ENCODE peak calls at places on chromosomes 4 and X, in six cellular contexts. Q is right lobe of liver; H is activated CD4-positive, alpha-beta T cell treated with anti-CD3 and anti-CD28 coated beads, Interleukin-2, amount 10 ng/mL, durations not matched to agents 7 days and 5 days; G is hypothalamus; O is stomach; A is HFFc6. K is an unnamed sample.

GRCh38 chr4:15024386-15024785 is 22.1 kb downstream of the CPEB2 start:
- DNase-seq in G (no peak), O (no peak), A (no peak), H (no peak), Q (no peak), K (no peak)

GRCh38 chrX:24325231-24325630 is 11.4 kb upstream of the SUPT20HL2 start:
- DNase-seq in G (no peak), Q (no peak), A (no peak), H (no peak), O (no peak), K (no peak)

GRCh38 chr4:101417046-101417445 is 69.7 kb upstream of the PPP3CA start:
- DNase-seq in H (no peak), G (no peak), A (no peak), Q (no peak), O (no peak), K (no peak)

GRCh38 chrX:46665232-46666162 is 91.9 kb downstream of the CHST7 start:
- DNase-seq in H (no peak), Q (no peak), A (no peak), O (no peak), G (no peak), K (peak)

GRCh38 chr4:104860227-104861123 is 286.2 kb upstream of the TET2 start:
- DNase-seq in O (peak), Q (peak), G (no peak), A (peak), H (peak), K (peak)

GRCh38 chr4:56410247-56410646 is 23.0 kb upstream of the AASDH start:
- DNase-seq in Q (peak), A (peak), G (no peak), H (no peak), O (peak), K (peak)

GRCh38 chr4:24559032-24559821 is 25.1 kb downstream of the DHX15 start:
- DNase-seq in A (peak), G (no peak), Q (no peak), O (no peak), H (no peak), K (peak)

GRCh38 chr4:76342803-76343202 is 36.3 kb downstream of the STBD1 start:
- DNase-seq in O (no peak), G (no peak), H (no peak), A (no peak), Q (no peak), K (no peak)

GRCh38 chr4:159828687-159829086 is 725.8 kb downstream of the RAPGEF2 start:
- DNase-seq in A (no peak), G (no peak), H (no peak), Q (no peak), O (no peak), K (no peak)

GRCh38 chrX:130848763-130849162 is 54.2 kb downstream of the ENOX2 start:
- DNase-seq in G (no peak), O (no peak), Q (no peak), H (no peak), A (no peak), K (no peak)

GRCh38 chrX:71917621-71918341 is 7.1 kb downstream of the NHSL2 start:
- DNase-seq in G (no peak), A (no peak), O (no peak), H (no peak), Q (no peak), K (peak)

GRCh38 chrX:84339507-84340364 is 151.7 kb upstream of the RPS6KA6 start:
- DNase-seq in A (peak), Q (no peak), G (no peak), O (no peak), H (no peak), K (no peak)

GRCh38 chrX:19462879-19463278 is 52.4 kb downstream of the MAP3K15 start:
- DNase-seq in G (no peak), Q (no peak), A (no peak), O (no peak), H (no peak), K (no peak)

GRCh38 chr4:165006886-165007285 is 24.9 kb upstream of the TRIM60 start:
- DNase-seq in G (no peak), A (no peak), O (no peak), Q (no peak), H (no peak), K (no peak)

GRCh38 chr4:10532155-10532554 is 74.9 kb upstream of the ZNF518B start:
- DNase-seq in H (no peak), A (no peak), G (no peak), Q (no peak), O (no peak), K (no peak)

GRCh38 chr4:2166253-2166652 is 75.7 kb downstream of the HAUS3 start:
- DNase-seq in Q (no peak), G (no peak), H (no peak), A (no peak), O (no peak), K (no peak)

GRCh38 chr4:48042979-48043461 is 26.4 kb downstream of the NIPAL1 start:
- DNase-seq in H (no peak), A (no peak), O (no peak), G (no peak), Q (no peak), K (no peak)

GRCh38 chr4:2482192-2482591 is 13.3 kb downstream of the RNF4 start:
- DNase-seq in Q (no peak), H (no peak), G (no peak), O (no peak), A (no peak), K (no peak)

GRCh38 chr4:153151535-153152452 is 52.4 kb upstream of the TRIM2 start:
- DNase-seq in G (no peak), Q (no peak), H (no peak), A (no peak), O (peak), K (no peak)

GRCh38 chr4:86934772-86935498 is at the start of gene AFF1:
- DNase-seq in H (peak), O (peak), A (peak), Q (peak), G (peak), K (peak)

GRCh38 chr4:5050520-5050955 is 742 bp upstream of the STK32B start:
- DNase-seq in Q (peak), O (peak), H (no peak), G (no peak), A (peak), K (peak)

GRCh38 chr4:88018471-88018870 is 11.0 kb downstream of the PKD2 start:
- DNase-seq in A (no peak), G (no peak), H (no peak), O (no peak), Q (no peak), K (peak)